ENCODE peak calls at places on chromosomes 1 and 21, in eight cellular contexts. One of them, this sample, is unnamed.

GRCh38 chr1:11534846-11535245 is 55.9 kb downstream of the DISP3 start:
- DNase-seq in hepatocyte: no peak
- DNase-seq in PC-9: no peak
- DNase-seq in neural progenitor cell: no peak
- DNase-seq in neuronal stem cell: no peak
- DNase-seq in H9: no peak
- DNase-seq in fibroblast of lung: no peak
- DNase-seq in HCT116: no peak
- DNase-seq in this sample: no peak

GRCh38 chr1:230548357-230548756 is 93.9 kb upstream of the COG2 start:
- DNase-seq in hepatocyte: no peak
- DNase-seq in PC-9: no peak
- DNase-seq in neural progenitor cell: no peak
- DNase-seq in neuronal stem cell: no peak
- DNase-seq in H9: no peak
- DNase-seq in fibroblast of lung: no peak
- DNase-seq in HCT116: no peak
- DNase-seq in this sample: no peak

GRCh38 chr1:200919386-200919785 is 24.7 kb downstream of the INAVA start:
- DNase-seq in hepatocyte: no peak
- DNase-seq in PC-9: no peak
- DNase-seq in neural progenitor cell: no peak
- DNase-seq in neuronal stem cell: no peak
- DNase-seq in H9: no peak
- DNase-seq in fibroblast of lung: no peak
- DNase-seq in HCT116: no peak
- DNase-seq in this sample: no peak

GRCh38 chr1:68958957-68959356 is 462.1 kb upstream of the DEPDC1 start:
- DNase-seq in hepatocyte: no peak
- DNase-seq in PC-9: no peak
- DNase-seq in neural progenitor cell: no peak
- DNase-seq in neuronal stem cell: no peak
- DNase-seq in H9: no peak
- DNase-seq in fibroblast of lung: no peak
- DNase-seq in HCT116: no peak
- DNase-seq in this sample: no peak

GRCh38 chr21:35231115-35231514 is 182.0 kb upstream of the RUNX1 start:
- DNase-seq in hepatocyte: no peak
- DNase-seq in PC-9: peak
- DNase-seq in neural progenitor cell: no peak
- DNase-seq in neuronal stem cell: no peak
- DNase-seq in H9: no peak
- DNase-seq in fibroblast of lung: no peak
- DNase-seq in HCT116: no peak
- DNase-seq in this sample: peak

GRCh38 chr21:45119812-45120211 is 45.4 kb downstream of the ADARB1 start:
- DNase-seq in hepatocyte: no peak
- DNase-seq in PC-9: no peak
- DNase-seq in neural progenitor cell: no peak
- DNase-seq in neuronal stem cell: no peak
- DNase-seq in H9: no peak
- DNase-seq in fibroblast of lung: no peak
- DNase-seq in HCT116: no peak
- DNase-seq in this sample: no peak

GRCh38 chr1:18480315-18481189 is at the start of gene KLHDC7A:
- DNase-seq in hepatocyte: peak
- DNase-seq in PC-9: peak
- DNase-seq in neural progenitor cell: peak
- DNase-seq in neuronal stem cell: peak
- DNase-seq in H9: peak
- DNase-seq in fibroblast of lung: no peak
- DNase-seq in HCT116: no peak
- DNase-seq in this sample: no peak

GRCh38 chr21:17989780-17990179 is 170.6 kb upstream of the C21orf91 start:
- DNase-seq in hepatocyte: no peak
- DNase-seq in PC-9: no peak
- DNase-seq in neural progenitor cell: peak
- DNase-seq in neuronal stem cell: no peak
- DNase-seq in H9: no peak
- DNase-seq in fibroblast of lung: no peak
- DNase-seq in HCT116: no peak
- DNase-seq in this sample: no peak

GRCh38 chr21:31536138-31536537 is 123.4 kb upstream of the SOD1 start:
- DNase-seq in hepatocyte: no peak
- DNase-seq in PC-9: no peak
- DNase-seq in neural progenitor cell: no peak
- DNase-seq in neuronal stem cell: no peak
- DNase-seq in H9: no peak
- DNase-seq in fibroblast of lung: no peak
- DNase-seq in HCT116: no peak
- DNase-seq in this sample: no peak

DNA sequence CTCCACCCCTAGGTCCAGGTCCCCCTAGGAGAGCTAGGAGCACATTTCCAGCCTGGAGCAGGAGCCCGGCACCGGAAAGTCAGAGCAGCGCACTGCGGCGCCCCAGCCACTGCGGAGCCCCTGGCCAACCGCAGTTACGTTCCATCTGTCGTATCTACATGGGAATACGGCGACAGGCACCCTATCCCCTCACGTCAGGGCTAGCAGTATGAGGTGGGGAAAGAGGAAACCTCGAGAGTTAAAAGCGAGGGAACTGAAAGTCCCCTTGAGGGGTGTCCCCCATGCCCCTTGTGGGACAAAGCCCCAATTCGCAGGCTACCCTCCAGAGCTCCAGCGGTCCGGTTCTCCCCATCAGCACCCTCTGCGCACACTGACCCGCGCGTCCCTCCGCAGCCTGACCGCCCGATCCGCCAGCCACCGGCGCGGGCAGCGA is 995 bp downstream of the COLGALT2 start:
- DNase-seq in hepatocyte: no peak
- DNase-seq in PC-9: no peak
- DNase-seq in neural progenitor cell: peak
- DNase-seq in neuronal stem cell: no peak
- DNase-seq in H9: peak
- DNase-seq in fibroblast of lung: peak
- DNase-seq in HCT116: no peak
- DNase-seq in this sample: peak
- H2AFZ ChIP-seq in hepatocyte: peak
- H2AFZ ChIP-seq in PC-9: no peak
- H2AFZ ChIP-seq in neural progenitor cell: peak
- H2AFZ ChIP-seq in neuronal stem cell: peak
- H2AFZ ChIP-seq in H9: no peak
- H2AFZ ChIP-seq in fibroblast of lung: peak
- H2AFZ ChIP-seq in HCT116: no peak
- H2AFZ ChIP-seq in this sample: peak

GRCh38 chr1:940121-941026 is 16.7 kb downstream of the SAMD11 start:
- DNase-seq in hepatocyte: peak
- DNase-seq in PC-9: no peak
- DNase-seq in neural progenitor cell: peak
- DNase-seq in neuronal stem cell: no peak
- DNase-seq in H9: no peak
- DNase-seq in fibroblast of lung: peak
- DNase-seq in HCT116: no peak
- DNase-seq in this sample: peak
- H2AFZ ChIP-seq in hepatocyte: no peak
- H2AFZ ChIP-seq in PC-9: no peak
- H2AFZ ChIP-seq in neural progenitor cell: no peak
- H2AFZ ChIP-seq in neuronal stem cell: peak
- H2AFZ ChIP-seq in H9: no peak
- H2AFZ ChIP-seq in fibroblast of lung: no peak
- H2AFZ ChIP-seq in HCT116: peak
- H2AFZ ChIP-seq in this sample: peak

DNA sequence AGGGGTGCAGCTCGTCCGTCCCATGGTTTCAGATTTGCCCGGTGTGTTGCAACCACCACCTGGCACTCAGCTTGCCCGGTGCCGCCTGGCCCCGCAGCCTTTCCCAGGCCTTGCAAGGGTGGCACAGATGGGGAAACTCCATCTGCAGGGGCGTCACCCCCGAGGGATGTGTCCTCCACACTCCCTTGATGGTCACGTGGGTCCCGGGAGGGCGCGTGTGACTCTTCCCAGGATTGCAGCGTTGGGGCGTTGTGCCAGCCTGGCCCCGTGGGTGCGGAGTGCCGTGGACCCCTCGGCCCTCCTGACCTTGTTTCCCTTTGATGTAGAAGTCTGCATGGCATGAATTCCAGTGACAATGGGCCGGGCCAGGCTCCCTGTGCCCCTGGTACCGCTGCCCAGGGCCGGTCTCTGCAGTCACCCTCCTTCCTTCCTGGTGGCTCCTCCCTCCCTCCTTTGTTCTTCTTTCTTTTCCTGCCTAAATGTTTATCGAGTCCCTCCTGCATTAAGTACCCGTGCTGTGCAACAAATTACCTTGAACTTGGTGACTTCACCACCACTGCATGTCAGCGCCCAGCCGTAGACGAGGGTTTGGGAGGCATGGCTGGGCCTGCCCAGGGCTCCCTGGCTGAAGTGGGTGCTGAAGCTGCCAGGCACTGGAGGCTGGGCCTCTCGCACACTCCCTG is 22.9 kb downstream of the RRP1 start:
- DNase-seq in hepatocyte: no peak
- DNase-seq in PC-9: no peak
- DNase-seq in neural progenitor cell: no peak
- DNase-seq in neuronal stem cell: no peak
- DNase-seq in H9: no peak
- DNase-seq in fibroblast of lung: no peak
- DNase-seq in HCT116: no peak
- DNase-seq in this sample: no peak
- H2AFZ ChIP-seq in hepatocyte: no peak
- H2AFZ ChIP-seq in PC-9: no peak
- H2AFZ ChIP-seq in neural progenitor cell: no peak
- H2AFZ ChIP-seq in neuronal stem cell: peak
- H2AFZ ChIP-seq in H9: no peak
- H2AFZ ChIP-seq in fibroblast of lung: no peak
- H2AFZ ChIP-seq in HCT116: no peak
- H2AFZ ChIP-seq in this sample: no peak

GRCh38 chr1:181516706-181517105 is 33.4 kb downstream of the CACNA1E start:
- DNase-seq in hepatocyte: no peak
- DNase-seq in PC-9: no peak
- DNase-seq in neural progenitor cell: no peak
- DNase-seq in neuronal stem cell: no peak
- DNase-seq in H9: no peak
- DNase-seq in fibroblast of lung: no peak
- DNase-seq in HCT116: no peak
- DNase-seq in this sample: no peak
- H2AFZ ChIP-seq in hepatocyte: no peak
- H2AFZ ChIP-seq in PC-9: no peak
- H2AFZ ChIP-seq in neural progenitor cell: no peak
- H2AFZ ChIP-seq in neuronal stem cell: no peak
- H2AFZ ChIP-seq in H9: no peak
- H2AFZ ChIP-seq in fibroblast of lung: no peak
- H2AFZ ChIP-seq in HCT116: no peak
- H2AFZ ChIP-seq in this sample: no peak

GRCh38 chr1:25541425-25541824 is 2.0 kb upstream of the LDLRAP1 start:
- DNase-seq in hepatocyte: no peak
- DNase-seq in PC-9: no peak
- DNase-seq in neural progenitor cell: no peak
- DNase-seq in neuronal stem cell: no peak
- DNase-seq in H9: no peak
- DNase-seq in fibroblast of lung: no peak
- DNase-seq in HCT116: no peak
- DNase-seq in this sample: no peak

GRCh38 chr1:25541889-25542658 is 1.3 kb upstream of the LDLRAP1 start:
- DNase-seq in hepatocyte: no peak
- DNase-seq in PC-9: no peak
- DNase-seq in neural progenitor cell: no peak
- DNase-seq in neuronal stem cell: no peak
- DNase-seq in H9: no peak
- DNase-seq in fibroblast of lung: no peak
- DNase-seq in HCT116: no peak
- DNase-seq in this sample: no peak

GRCh38 chr1:25543425-25544242 is at the start of gene LDLRAP1:
- DNase-seq in hepatocyte: peak
- DNase-seq in PC-9: no peak
- DNase-seq in neural progenitor cell: peak
- DNase-seq in neuronal stem cell: peak
- DNase-seq in H9: peak
- DNase-seq in fibroblast of lung: peak
- DNase-seq in HCT116: no peak
- DNase-seq in this sample: peak

GRCh38 chr1:25544243-25544764 is 898 bp downstream of the LDLRAP1 start:
- DNase-seq in hepatocyte: no peak
- DNase-seq in PC-9: no peak
- DNase-seq in neural progenitor cell: no peak
- DNase-seq in neuronal stem cell: no peak
- DNase-seq in H9: no peak
- DNase-seq in fibroblast of lung: no peak
- DNase-seq in HCT116: no peak
- DNase-seq in this sample: no peak

DNA sequence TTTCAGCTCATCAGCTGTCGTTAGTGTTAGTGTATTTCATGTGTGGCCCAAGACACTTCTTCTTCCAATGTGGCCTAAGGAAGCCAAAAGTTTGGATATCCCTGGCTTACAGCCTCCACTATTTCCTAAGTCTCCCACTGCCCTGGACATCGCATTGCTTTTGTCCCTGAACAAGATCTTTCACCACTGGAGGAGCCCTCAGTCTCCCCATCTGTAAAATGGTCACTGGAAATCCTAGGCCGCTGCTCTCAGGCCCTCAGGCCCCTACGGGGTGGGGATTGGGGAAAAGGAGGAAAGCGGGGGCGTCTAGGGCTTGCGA is 341 bp upstream of the LDLRAP1 start:
- DNase-seq in hepatocyte: no peak
- DNase-seq in PC-9: no peak
- DNase-seq in neural progenitor cell: no peak
- DNase-seq in neuronal stem cell: no peak
- DNase-seq in H9: no peak
- DNase-seq in fibroblast of lung: no peak
- DNase-seq in HCT116: no peak
- DNase-seq in this sample: no peak
- H2AFZ ChIP-seq in hepatocyte: no peak
- H2AFZ ChIP-seq in PC-9: no peak
- H2AFZ ChIP-seq in neural progenitor cell: peak
- H2AFZ ChIP-seq in neuronal stem cell: peak
- H2AFZ ChIP-seq in H9: no peak
- H2AFZ ChIP-seq in fibroblast of lung: no peak
- H2AFZ ChIP-seq in HCT116: peak
- H2AFZ ChIP-seq in this sample: peak